ENCODE peak calls at places on chromosomes 12 and 14, in nine cellular contexts. P is aorta; O is CD4-positive, alpha-beta T cell; V is AG04450; J is lower lobe of right lung; C is psoas muscle; D is foreskin keratinocyte; R is GM23248; Q is HepG2. S is an unnamed sample.

GRCh38 chr14:29587761-29588160 is 339.9 kb downstream of the PRKD1 start:
- DNase-seq in D (no peak), V (no peak), O (no peak), J (no peak), P (no peak), R (no peak), Q (no peak), C (no peak), S (no peak)

GRCh38 chr12:92136883-92137582 is 8.6 kb downstream of the BTG1 start:
- DNase-seq in R (peak; percentile 90), D (peak; percentile 90), V (peak; percentile 82), O (no peak), Q (peak; percentile 65), C (no peak), J (no peak), P (no peak), S (no peak)

GRCh38 chr12:81692008-81692407 is 67.1 kb downstream of the PPFIA2 start:
- DNase-seq in P (no peak), Q (no peak), C (no peak), R (no peak), V (no peak), J (no peak), D (peak; percentile 50), O (no peak), S (no peak)

GRCh38 chr12:105399428-105400081 is 69.1 kb downstream of the C12orf75 start:
- DNase-seq in O (no peak), R (no peak), D (no peak), V (no peak), Q (peak; percentile 41), P (no peak), C (no peak), J (no peak), S (no peak)

GRCh38 chr14:75247286-75247922 is 31.2 kb upstream of the FOS start:
- DNase-seq in P (no peak), O (peak; percentile 49), C (no peak), J (peak; percentile 7), Q (peak; percentile 77), V (no peak), R (no peak), D (no peak), S (no peak)

GRCh38 chr14:21248338-21248737 is 20.9 kb downstream of the HNRNPC start:
- DNase-seq in J (no peak), C (no peak), O (no peak), Q (no peak), D (no peak), V (no peak), R (no peak), P (no peak), S (no peak)

GRCh38 chr12:131052891-131053290 is 99.2 kb downstream of the ADGRD1 start:
- DNase-seq in P (no peak), R (no peak), Q (no peak), J (peak; percentile 12), C (peak; percentile 13), D (no peak), O (no peak), V (no peak), S (no peak)

GRCh38 chr12:65905941-65906471 is 81.7 kb downstream of the HMGA2 start:
- DNase-seq in R (no peak), V (no peak), P (no peak), D (no peak), C (no peak), J (no peak), O (no peak), Q (no peak), S (no peak)

GRCh38 chr14:70916776-70917175 is 9.5 kb downstream of the PCNX1 start:
- DNase-seq in R (no peak), C (no peak), J (no peak), Q (no peak), P (no peak), O (no peak), V (no peak), D (no peak), S (no peak)

GRCh38 chr14:70917633-70918032 is 10.4 kb downstream of the PCNX1 start:
- DNase-seq in R (no peak), V (no peak), O (no peak), Q (no peak), J (no peak), C (no peak), D (no peak), P (no peak), S (no peak)

GRCh38 chr14:70921669-70922068 is 14.4 kb downstream of the PCNX1 start:
- DNase-seq in D (peak; percentile 63), R (peak; percentile 73), J (no peak), O (no peak), Q (no peak), C (no peak), P (no peak), V (no peak), S (no peak)

GRCh38 chr14:70919774-70920173 is 12.5 kb downstream of the PCNX1 start:
- DNase-seq in V (no peak), R (peak; percentile 55), J (no peak), P (no peak), C (no peak), D (no peak), Q (no peak), O (no peak), S (no peak)

DNA sequence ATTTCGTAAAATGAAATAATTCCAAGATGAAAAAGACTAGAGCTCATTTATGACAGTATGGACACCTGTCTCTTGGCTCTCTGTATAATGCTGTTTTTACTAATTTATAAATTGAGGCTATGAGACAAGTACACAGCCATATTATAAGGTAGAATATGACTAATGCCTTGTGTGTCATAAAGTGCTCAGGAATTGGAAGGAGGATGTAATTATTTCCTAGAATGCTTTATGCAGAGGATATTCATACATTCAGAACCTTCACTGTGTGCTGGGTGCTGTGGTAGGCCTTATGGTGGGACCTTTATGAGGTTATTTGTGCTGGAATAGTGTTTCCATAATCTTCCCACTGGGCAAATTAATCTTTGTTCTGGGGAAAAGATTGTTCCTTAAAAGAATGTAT is 13.3 kb downstream of the PCNX1 start:
- DNase-seq in P (no peak), V (no peak), Q (no peak), R (peak; percentile 49), J (no peak), O (no peak), D (no peak), C (no peak), S (no peak)
- H3K27ac ChIP-seq in P (no peak overlapping the region), V (no peak overlapping the region), Q (no peak overlapping the region), R (peak overlapping the region; percentile 33), J (no peak overlapping the region), O (no peak overlapping the region), D (no peak overlapping the region), C (no peak overlapping the region), S (no peak overlapping the region)

DNA sequence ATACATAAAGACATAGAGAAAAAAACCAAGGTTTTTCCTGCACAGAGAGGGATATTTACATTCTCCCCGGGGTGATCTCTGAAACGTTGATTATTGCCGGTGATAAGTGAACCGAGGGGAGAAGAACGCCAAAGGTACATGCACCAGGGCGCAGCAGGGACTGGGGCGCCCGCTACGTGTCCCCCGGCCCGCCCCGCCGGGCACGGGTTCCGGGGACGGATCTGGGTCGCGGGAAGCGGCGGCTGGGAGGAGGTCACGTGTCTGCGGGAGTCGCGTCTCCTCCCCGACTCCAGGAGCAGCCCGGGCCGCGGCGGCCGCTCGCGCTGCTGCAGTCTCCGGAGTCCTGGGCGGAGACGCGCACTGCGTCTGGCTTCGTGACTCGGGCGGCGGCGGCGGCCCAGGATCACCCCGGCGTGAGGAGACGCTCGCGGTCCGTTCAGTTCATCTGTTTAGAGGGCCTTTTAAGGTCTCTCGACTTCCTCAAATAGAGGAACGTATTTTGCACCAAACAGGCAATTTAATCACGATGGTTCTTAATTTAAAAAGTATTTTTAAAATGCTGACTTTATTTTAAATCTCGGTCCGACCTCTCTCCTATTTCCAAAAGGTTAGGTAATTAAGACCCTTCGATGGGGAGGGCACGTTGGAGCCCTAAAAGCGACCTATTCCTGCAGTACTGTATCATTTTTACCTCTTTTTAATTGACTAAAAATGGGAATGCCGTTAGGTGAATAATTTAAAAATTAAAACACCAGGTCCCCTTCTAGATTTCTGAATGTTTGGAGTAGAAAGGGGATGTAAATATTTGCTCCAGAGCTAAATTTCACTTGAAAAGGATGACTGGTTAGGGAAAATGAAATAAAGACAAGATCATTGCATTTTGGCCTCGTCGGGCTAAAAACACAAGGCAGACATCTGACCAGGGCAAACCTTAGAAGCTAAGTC is 1.8 kb upstream of the BHLHE41 start:
- DNase-seq in R (peak; percentile 94), Q (peak; percentile 28), D (peak; percentile 64), J (peak; percentile 89), V (no peak), P (peak; percentile 94), O (no peak), C (peak; percentile 94), S (peak; percentile 89)
- H3K27ac ChIP-seq in R (peak overlapping the region; percentile 84), Q (no peak overlapping the region), D (no peak overlapping the region), J (peak overlapping the region; percentile 79), V (peak overlapping the region; percentile 65), P (peak overlapping the region; percentile 91), O (no peak overlapping the region), C (peak overlapping the region; percentile 90), S (peak overlapping the region; percentile 98)

DNA sequence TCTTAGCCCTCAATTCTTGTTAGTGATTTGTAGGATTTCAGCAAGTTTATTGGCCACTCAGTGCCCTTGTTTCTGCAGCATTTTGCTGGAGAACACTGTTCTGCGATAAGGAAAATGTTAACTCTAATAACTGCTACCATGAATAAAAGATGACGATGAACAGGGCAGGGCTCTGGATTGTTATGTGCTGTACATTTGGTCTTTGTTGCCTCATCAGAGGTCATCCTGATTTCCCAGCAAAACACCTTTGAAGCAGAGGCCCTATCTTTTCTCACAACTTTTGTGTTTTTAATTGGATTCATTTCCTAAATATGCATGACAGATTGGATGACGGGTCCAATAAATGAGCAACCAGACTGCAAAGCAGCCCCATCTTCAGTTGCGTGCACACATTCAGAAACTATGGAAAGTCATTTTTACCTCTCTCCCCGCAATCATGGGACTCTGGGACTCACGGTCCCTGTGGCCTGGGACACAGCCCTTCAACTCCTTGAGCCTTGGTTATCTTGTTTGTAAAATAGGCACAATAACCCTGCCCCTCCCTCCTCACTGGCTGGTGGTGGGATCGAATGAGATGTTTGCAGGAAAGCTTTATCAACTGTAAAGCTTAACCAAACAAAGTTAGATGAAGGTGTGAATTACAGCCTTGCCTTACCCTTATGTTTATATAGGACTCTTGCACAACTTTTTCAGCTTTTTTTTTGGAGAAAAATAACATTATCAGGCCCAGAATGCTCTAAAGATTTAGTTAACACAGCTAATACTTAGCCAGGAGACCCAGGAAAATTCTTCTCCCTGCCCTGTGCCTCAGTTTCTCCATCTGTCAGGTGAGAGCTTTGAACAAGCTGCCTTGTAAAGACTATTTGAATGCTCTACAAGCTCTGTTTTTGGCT is 45.4 kb downstream of the RPH3A start:
- DNase-seq in J (no peak), Q (no peak), P (no peak), C (no peak), O (no peak), D (no peak), V (no peak), R (no peak), S (no peak)
- H3K27ac ChIP-seq in J (no peak overlapping the region), Q (no peak overlapping the region), P (no peak overlapping the region), C (no peak overlapping the region), O (no peak overlapping the region), D (no peak overlapping the region), V (no peak overlapping the region), R (no peak overlapping the region), S (no peak overlapping the region)

DNA sequence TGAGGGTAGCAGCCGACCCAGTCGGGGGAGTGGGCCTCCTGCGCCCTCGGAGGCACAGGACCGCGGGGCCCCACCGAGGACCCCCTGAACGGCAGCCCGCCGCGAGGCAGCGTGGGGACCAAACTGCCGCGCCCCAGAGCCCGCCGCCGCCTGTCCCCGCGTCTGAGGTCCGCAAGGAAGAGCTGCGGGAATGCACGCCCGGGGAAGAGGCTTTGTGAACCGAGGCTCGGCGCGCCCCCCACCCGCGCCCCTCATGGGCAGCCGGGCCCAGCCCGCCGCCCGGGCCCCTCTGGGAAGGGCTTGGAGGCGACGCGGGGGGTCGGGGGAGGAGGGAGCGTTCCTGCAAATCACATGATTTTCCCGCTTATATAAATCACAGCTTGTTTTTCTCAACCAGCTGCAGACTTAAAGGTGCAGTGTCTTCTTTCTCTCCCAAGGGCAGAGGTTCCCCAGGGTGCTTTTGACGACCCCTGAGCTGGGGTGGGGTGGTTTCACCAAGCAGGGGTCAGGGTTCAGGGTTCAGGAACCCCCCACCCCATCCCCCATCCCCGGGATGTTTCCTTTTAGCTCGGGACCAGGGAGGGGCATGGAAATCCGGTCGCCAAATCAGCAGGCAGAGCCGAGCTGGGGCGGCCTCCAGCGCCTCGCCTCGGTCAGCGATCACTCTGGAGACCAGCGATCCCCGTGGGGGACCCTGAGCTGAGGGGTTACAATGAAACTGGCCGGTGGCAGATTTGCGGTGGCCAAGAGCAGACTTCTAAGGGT is 44.7 kb upstream of the ATP23 start:
- DNase-seq in P (peak; percentile 88), C (peak; percentile 85), O (peak; percentile 46), D (no peak), V (peak; percentile 37), Q (no peak), J (peak; percentile 78), R (peak; percentile 77), S (peak; percentile 58)
- H3K27ac ChIP-seq in P (peak overlapping the region; percentile 99), C (peak overlapping the region; percentile 94), O (peak overlapping the region; percentile 75), D (peak overlapping the region; percentile 68), V (peak overlapping the region; percentile 93), Q (no peak overlapping the region), J (peak overlapping the region; percentile 98), R (peak overlapping the region; percentile 98), S (peak overlapping the region; percentile 96)